ENCODE peak calls at places on chromosomes 7 and 10, in seven cellular contexts. O is dorsolateral prefrontal cortex, I is right lobe of liver, N is psoas muscle, M is lower leg skin, U is AG04449, F is fibroblast of mammary gland. G is an unnamed sample.

GRCh38 chr10:99748823-99749451 is 16.9 kb downstream of the CUTC start:
- DNase-seq in O (no peak), I (no peak), N (no peak), M (no peak), U (no peak), F (no peak), G (no peak)

GRCh38 chr7:42831953-42832522 is 79.8 kb downstream of the C7orf25 start:
- DNase-seq in O (no peak), I (no peak), N (no peak), M (no peak), U (no peak), F (no peak), G (no peak)

GRCh38 chr7:134814730-134815364 is 35.4 kb downstream of the CALD1 start:
- DNase-seq in O (no peak), I (no peak), N (peak; percentile 25), M (no peak), U (no peak), F (no peak), G (no peak)

GRCh38 chr10:110368002-110368401 is 63.3 kb upstream of the SMNDC1 start:
- DNase-seq in O (no peak), I (no peak), N (no peak), M (no peak), U (no peak), F (no peak), G (no peak)

GRCh38 chr7:19262794-19263193 is 117.6 kb upstream of the FERD3L start:
- DNase-seq in O (no peak), I (no peak), N (no peak), M (no peak), U (no peak), F (no peak), G (no peak)

GRCh38 chr7:125599387-125599786 is 669.8 kb upstream of the POT1 start:
- DNase-seq in O (no peak), I (no peak), N (no peak), M (no peak), U (no peak), F (no peak), G (no peak)

GRCh38 chr7:1724118-1724910 is 54.2 kb downstream of the ELFN1 start:
- DNase-seq in O (no peak), I (no peak), N (no peak), M (no peak), U (no peak), F (no peak), G (no peak)

GRCh38 chr10:133465191-133465949 is 11.6 kb downstream of the SCART1 start:
- DNase-seq in O (no peak), I (no peak), N (no peak), M (no peak), U (no peak), F (no peak), G (no peak)

GRCh38 chr10:66942407-66942806 is 16.6 kb downstream of the LRRTM3 start:
- DNase-seq in O (no peak), I (no peak), N (no peak), M (no peak), U (no peak), F (no peak), G (no peak)

GRCh38 chr7:107643938-107644703 is 16.5 kb upstream of the SLC26A4 start:
- DNase-seq in O (no peak), I (no peak), N (no peak), M (no peak), U (no peak), F (no peak), G (no peak)

GRCh38 chr7:155506854-155507337 is 39.5 kb downstream of the CNPY1 start:
- DNase-seq in O (no peak), I (no peak), N (no peak), M (peak; percentile 80), U (no peak), F (no peak), G (no peak)
- H3K4me3 ChIP-seq in O (no peak overlapping the region), I (no peak overlapping the region), N (no peak overlapping the region), M (no peak overlapping the region), U (no peak overlapping the region), F (no peak overlapping the region), G (no peak overlapping the region)

GRCh38 chr10:128419466-128420019 is 293.3 kb upstream of the MKI67 start:
- DNase-seq in O (no peak), I (no peak), N (no peak), M (no peak), U (no peak), F (no peak), G (no peak)
- TF ChIP-seq CTCF in O (no peak), I (no peak), N (peak; percentile 55), M (no peak), U (no peak), F (no peak), G (no peak)

GRCh38 chr10:5365940-5366339 is 1.2 kb downstream of the UCN3 start:
- DNase-seq in O (no peak), I (no peak), N (no peak), M (no peak), U (no peak), F (no peak), G (no peak)

GRCh38 chr10:5362873-5363272 is 1.9 kb upstream of the UCN3 start:
- DNase-seq in O (no peak), I (no peak), N (no peak), M (no peak), U (no peak), F (no peak), G (no peak)

GRCh38 chr10:5364365-5364764 is 401 bp upstream of the UCN3 start:
- DNase-seq in O (no peak), I (no peak), N (no peak), M (no peak), U (no peak), F (no peak), G (no peak)

GRCh38 chr10:5361966-5362365 is 2.8 kb upstream of the UCN3 start:
- DNase-seq in O (no peak), I (no peak), N (no peak), M (no peak), U (no peak), F (no peak), G (no peak)

DNA sequence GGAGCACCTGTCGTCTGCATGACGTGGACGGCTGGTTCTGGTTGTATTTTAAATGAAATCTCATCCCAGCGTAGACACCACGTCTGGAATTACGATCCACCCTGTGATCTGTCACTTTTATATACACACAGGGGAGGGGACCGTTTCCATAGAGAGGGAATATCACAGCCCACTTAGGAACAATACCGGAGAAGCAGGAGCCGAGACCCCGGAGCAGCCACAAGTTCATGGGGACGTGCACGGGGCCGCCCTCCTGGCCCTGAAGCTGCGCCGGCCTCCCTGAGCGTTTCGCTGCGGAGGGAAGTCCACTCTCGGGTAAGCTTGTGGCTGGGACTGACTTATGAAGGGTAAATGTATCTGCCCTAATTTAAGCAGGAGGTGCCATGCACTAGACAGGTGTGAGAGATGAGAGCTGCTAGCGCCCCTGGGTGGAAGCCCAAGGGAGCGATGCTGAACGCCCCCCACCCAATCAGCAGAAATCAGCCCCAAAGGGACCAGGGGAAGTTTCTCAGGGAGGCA is at the start of gene UCN3:
- DNase-seq in O (no peak), I (no peak), N (no peak), M (no peak), U (no peak), F (no peak), G (no peak)
- H3K4me3 ChIP-seq in O (no peak within 1 kb of the TSS), I (no peak within 1 kb of the TSS), N (no peak within 1 kb of the TSS), M (no peak within 1 kb of the TSS), U (no peak within 1 kb of the TSS), F (no peak within 1 kb of the TSS), G (peak within 1 kb of the TSS; percentile 23)

GRCh38 chr10:82072124-82072523 is 197.1 kb downstream of the NRG3 start:
- DNase-seq in O (no peak), I (no peak), N (no peak), M (no peak), U (no peak), F (no peak), G (no peak)

GRCh38 chr10:82071231-82071630 is 196.2 kb downstream of the NRG3 start:
- DNase-seq in O (no peak), I (no peak), N (no peak), M (no peak), U (no peak), F (no peak), G (no peak)

GRCh38 chr10:82075605-82076004 is 200.6 kb downstream of the NRG3 start:
- DNase-seq in O (no peak), I (no peak), N (no peak), M (no peak), U (no peak), F (no peak), G (no peak)
- TF ChIP-seq CTCF in O (no peak), I (no peak), N (no peak), M (no peak), U (no peak), F (no peak), G (no peak)

G was measured in kidney epithelial cell.